ENCODE peak calls at places on chromosomes 7 and 10, in six cellular contexts. One of them, this sample, is unnamed.

GRCh38 chr7:36708765-36709164 is 15.5 kb downstream of the AOAH start:
- DNase-seq in GM03348: no peak
- DNase-seq in T follicular helper cell: no peak
- DNase-seq in A549: no peak
- DNase-seq in stimulated activated CD4-positive, alpha-beta T cell treated with anti-CD3 and anti-CD28 coated beads, Interleukin-2, amount 100 ng/mL, for 48 hours: no peak
- DNase-seq in NCI-H1105: no peak
- DNase-seq in this sample: no peak

GRCh38 chr10:108736111-108736510 is 1187.2 kb downstream of the XPNPEP1 start:
- DNase-seq in GM03348: no peak
- DNase-seq in T follicular helper cell: no peak
- DNase-seq in A549: no peak
- DNase-seq in stimulated activated CD4-positive, alpha-beta T cell treated with anti-CD3 and anti-CD28 coated beads, Interleukin-2, amount 100 ng/mL, for 48 hours: no peak
- DNase-seq in NCI-H1105: no peak
- DNase-seq in this sample: no peak

GRCh38 chr7:115007751-115008150 is 85.9 kb downstream of the MDFIC start:
- DNase-seq in GM03348: no peak
- DNase-seq in T follicular helper cell: no peak
- DNase-seq in A549: no peak
- DNase-seq in stimulated activated CD4-positive, alpha-beta T cell treated with anti-CD3 and anti-CD28 coated beads, Interleukin-2, amount 100 ng/mL, for 48 hours: no peak
- DNase-seq in NCI-H1105: no peak
- DNase-seq in this sample: no peak

GRCh38 chr7:7808156-7808555 is 89.7 kb upstream of the RPA3 start:
- DNase-seq in GM03348: no peak
- DNase-seq in T follicular helper cell: no peak
- DNase-seq in A549: peak
- DNase-seq in stimulated activated CD4-positive, alpha-beta T cell treated with anti-CD3 and anti-CD28 coated beads, Interleukin-2, amount 100 ng/mL, for 48 hours: no peak
- DNase-seq in NCI-H1105: no peak
- DNase-seq in this sample: no peak

GRCh38 chr10:89609730-89610393 is 35.2 kb downstream of the PANK1 start:
- DNase-seq in GM03348: no peak
- DNase-seq in T follicular helper cell: no peak
- DNase-seq in A549: no peak
- DNase-seq in stimulated activated CD4-positive, alpha-beta T cell treated with anti-CD3 and anti-CD28 coated beads, Interleukin-2, amount 100 ng/mL, for 48 hours: no peak
- DNase-seq in NCI-H1105: no peak
- DNase-seq in this sample: peak

GRCh38 chr7:44655341-44655740 is 48.9 kb downstream of the OGDH start:
- DNase-seq in GM03348: no peak
- DNase-seq in T follicular helper cell: no peak
- DNase-seq in A549: no peak
- DNase-seq in stimulated activated CD4-positive, alpha-beta T cell treated with anti-CD3 and anti-CD28 coated beads, Interleukin-2, amount 100 ng/mL, for 48 hours: no peak
- DNase-seq in NCI-H1105: no peak
- DNase-seq in this sample: no peak

GRCh38 chr7:50728184-50728583 is 54.5 kb downstream of the GRB10 start:
- DNase-seq in GM03348: peak
- DNase-seq in T follicular helper cell: no peak
- DNase-seq in A549: no peak
- DNase-seq in stimulated activated CD4-positive, alpha-beta T cell treated with anti-CD3 and anti-CD28 coated beads, Interleukin-2, amount 100 ng/mL, for 48 hours: no peak
- DNase-seq in NCI-H1105: no peak
- DNase-seq in this sample: no peak

GRCh38 chr7:132490474-132490873 is 85.8 kb downstream of the PLXNA4 start:
- DNase-seq in GM03348: no peak
- DNase-seq in T follicular helper cell: no peak
- DNase-seq in A549: no peak
- DNase-seq in stimulated activated CD4-positive, alpha-beta T cell treated with anti-CD3 and anti-CD28 coated beads, Interleukin-2, amount 100 ng/mL, for 48 hours: no peak
- DNase-seq in NCI-H1105: no peak
- DNase-seq in this sample: no peak

GRCh38 chr7:46568420-46569116 is 647.5 kb upstream of the IGFBP3 start:
- DNase-seq in GM03348: no peak
- DNase-seq in T follicular helper cell: no peak
- DNase-seq in A549: no peak
- DNase-seq in stimulated activated CD4-positive, alpha-beta T cell treated with anti-CD3 and anti-CD28 coated beads, Interleukin-2, amount 100 ng/mL, for 48 hours: no peak
- DNase-seq in NCI-H1105: no peak
- DNase-seq in this sample: no peak

This sample was measured in HepG2.